ENCODE peak calls at places on chromosome 14, in ten cellular contexts. One of them, this sample, is unnamed.

GRCh38 chr14:95679148-95679547 is 7.1 kb upstream of the TCL1B start:
- DNase-seq in progenitor cell of endocrine pancreas: no peak
- DNase-seq in COR-L47: peak
- DNase-seq in Karpas-422: no peak
- DNase-seq in lower leg skin: peak
- DNase-seq in GM23248: no peak
- DNase-seq in bronchial epithelial cell: peak
- DNase-seq in tibial artery: no peak
- DNase-seq in upper lobe of right lung: no peak
- DNase-seq in H4: no peak
- DNase-seq in this sample: no peak

GRCh38 chr14:52063107-52063506 is 5.8 kb downstream of the NID2 start:
- DNase-seq in progenitor cell of endocrine pancreas: no peak
- DNase-seq in COR-L47: no peak
- DNase-seq in Karpas-422: no peak
- DNase-seq in lower leg skin: no peak
- DNase-seq in GM23248: peak
- DNase-seq in bronchial epithelial cell: no peak
- DNase-seq in tibial artery: no peak
- DNase-seq in upper lobe of right lung: no peak
- DNase-seq in H4: no peak
- DNase-seq in this sample: no peak

GRCh38 chr14:94571950-94572349 is 9.3 kb upstream of the SERPINA5 start:
- DNase-seq in progenitor cell of endocrine pancreas: no peak
- DNase-seq in COR-L47: no peak
- DNase-seq in Karpas-422: no peak
- DNase-seq in lower leg skin: peak
- DNase-seq in GM23248: peak
- DNase-seq in bronchial epithelial cell: peak
- DNase-seq in tibial artery: peak
- DNase-seq in upper lobe of right lung: no peak
- DNase-seq in H4: no peak
- DNase-seq in this sample: no peak

GRCh38 chr14:91977909-91978308 is 30.4 kb upstream of the FBLN5 start:
- DNase-seq in progenitor cell of endocrine pancreas: no peak
- DNase-seq in COR-L47: no peak
- DNase-seq in Karpas-422: no peak
- DNase-seq in lower leg skin: no peak
- DNase-seq in GM23248: peak
- DNase-seq in bronchial epithelial cell: no peak
- DNase-seq in tibial artery: no peak
- DNase-seq in upper lobe of right lung: no peak
- DNase-seq in H4: no peak
- DNase-seq in this sample: no peak

GRCh38 chr14:90503582-90503981 is 106.8 kb downstream of the CALM1 start:
- DNase-seq in progenitor cell of endocrine pancreas: no peak
- DNase-seq in COR-L47: peak
- DNase-seq in Karpas-422: no peak
- DNase-seq in lower leg skin: no peak
- DNase-seq in GM23248: no peak
- DNase-seq in bronchial epithelial cell: no peak
- DNase-seq in tibial artery: no peak
- DNase-seq in upper lobe of right lung: peak
- DNase-seq in H4: no peak
- DNase-seq in this sample: no peak

GRCh38 chr14:58740584-58740983 is 102.8 kb downstream of the DACT1 start:
- DNase-seq in progenitor cell of endocrine pancreas: no peak
- DNase-seq in COR-L47: no peak
- DNase-seq in Karpas-422: no peak
- DNase-seq in lower leg skin: no peak
- DNase-seq in GM23248: no peak
- DNase-seq in bronchial epithelial cell: no peak
- DNase-seq in tibial artery: no peak
- DNase-seq in upper lobe of right lung: no peak
- DNase-seq in H4: no peak
- DNase-seq in this sample: no peak

GRCh38 chr14:92387610-92388009 is 64.6 kb downstream of the SLC24A4 start:
- DNase-seq in progenitor cell of endocrine pancreas: no peak
- DNase-seq in COR-L47: no peak
- DNase-seq in Karpas-422: no peak
- DNase-seq in lower leg skin: no peak
- DNase-seq in GM23248: no peak
- DNase-seq in bronchial epithelial cell: no peak
- DNase-seq in tibial artery: no peak
- DNase-seq in upper lobe of right lung: no peak
- DNase-seq in H4: no peak
- DNase-seq in this sample: no peak

GRCh38 chr14:25868521-25869314 is 729.1 kb downstream of the NOVA1 start:
- DNase-seq in progenitor cell of endocrine pancreas: no peak
- DNase-seq in COR-L47: no peak
- DNase-seq in Karpas-422: no peak
- DNase-seq in lower leg skin: no peak
- DNase-seq in GM23248: no peak
- DNase-seq in bronchial epithelial cell: no peak
- DNase-seq in tibial artery: no peak
- DNase-seq in upper lobe of right lung: no peak
- DNase-seq in H4: no peak
- DNase-seq in this sample: no peak

GRCh38 chr14:99644723-99645544 is at the start of gene HHIPL1:
- DNase-seq in progenitor cell of endocrine pancreas: peak
- DNase-seq in COR-L47: no peak
- DNase-seq in Karpas-422: no peak
- DNase-seq in lower leg skin: no peak
- DNase-seq in GM23248: peak
- DNase-seq in bronchial epithelial cell: no peak
- DNase-seq in tibial artery: no peak
- DNase-seq in upper lobe of right lung: no peak
- DNase-seq in H4: no peak
- DNase-seq in this sample: no peak

GRCh38 chr14:65251213-65251612 is 148.9 kb upstream of the MAX start:
- DNase-seq in progenitor cell of endocrine pancreas: no peak
- DNase-seq in COR-L47: no peak
- DNase-seq in Karpas-422: no peak
- DNase-seq in lower leg skin: peak
- DNase-seq in GM23248: peak
- DNase-seq in bronchial epithelial cell: peak
- DNase-seq in tibial artery: no peak
- DNase-seq in upper lobe of right lung: no peak
- DNase-seq in H4: no peak
- DNase-seq in this sample: peak

GRCh38 chr14:69234106-69234505 is 25.9 kb upstream of the GALNT16 start:
- DNase-seq in progenitor cell of endocrine pancreas: no peak
- DNase-seq in COR-L47: no peak
- DNase-seq in Karpas-422: no peak
- DNase-seq in lower leg skin: no peak
- DNase-seq in GM23248: no peak
- DNase-seq in bronchial epithelial cell: no peak
- DNase-seq in tibial artery: no peak
- DNase-seq in upper lobe of right lung: no peak
- DNase-seq in H4: no peak
- DNase-seq in this sample: no peak

GRCh38 chr14:94122438-94122837 is 7.0 kb downstream of the IFI27L2 start:
- DNase-seq in progenitor cell of endocrine pancreas: no peak
- DNase-seq in COR-L47: no peak
- DNase-seq in Karpas-422: no peak
- DNase-seq in lower leg skin: peak
- DNase-seq in GM23248: no peak
- DNase-seq in bronchial epithelial cell: no peak
- DNase-seq in tibial artery: peak
- DNase-seq in upper lobe of right lung: no peak
- DNase-seq in H4: no peak
- DNase-seq in this sample: no peak

GRCh38 chr14:92253381-92253894 is 69.5 kb upstream of the SLC24A4 start:
- DNase-seq in progenitor cell of endocrine pancreas: no peak
- DNase-seq in COR-L47: no peak
- DNase-seq in Karpas-422: no peak
- DNase-seq in lower leg skin: peak
- DNase-seq in GM23248: no peak
- DNase-seq in bronchial epithelial cell: no peak
- DNase-seq in tibial artery: no peak
- DNase-seq in upper lobe of right lung: no peak
- DNase-seq in H4: no peak
- DNase-seq in this sample: no peak

GRCh38 chr14:92463141-92463540 is 50.4 kb upstream of the RIN3 start:
- DNase-seq in progenitor cell of endocrine pancreas: no peak
- DNase-seq in COR-L47: no peak
- DNase-seq in Karpas-422: no peak
- DNase-seq in lower leg skin: peak
- DNase-seq in GM23248: no peak
- DNase-seq in bronchial epithelial cell: no peak
- DNase-seq in tibial artery: no peak
- DNase-seq in upper lobe of right lung: no peak
- DNase-seq in H4: no peak
- DNase-seq in this sample: no peak

GRCh38 chr14:65281991-65282908 is 130.3 kb upstream of the FUT8 start:
- DNase-seq in progenitor cell of endocrine pancreas: no peak
- DNase-seq in COR-L47: no peak
- DNase-seq in Karpas-422: no peak
- DNase-seq in lower leg skin: no peak
- DNase-seq in GM23248: peak
- DNase-seq in bronchial epithelial cell: no peak
- DNase-seq in tibial artery: no peak
- DNase-seq in upper lobe of right lung: no peak
- DNase-seq in H4: no peak
- DNase-seq in this sample: peak

GRCh38 chr14:60170948-60171347 is 5.8 kb upstream of the DHRS7 start:
- DNase-seq in progenitor cell of endocrine pancreas: no peak
- DNase-seq in COR-L47: no peak
- DNase-seq in Karpas-422: no peak
- DNase-seq in lower leg skin: no peak
- DNase-seq in GM23248: no peak
- DNase-seq in bronchial epithelial cell: no peak
- DNase-seq in tibial artery: no peak
- DNase-seq in upper lobe of right lung: no peak
- DNase-seq in H4: no peak
- DNase-seq in this sample: no peak

GRCh38 chr14:104753528-104754212 is 723 bp downstream of the SIVA1 start:
- DNase-seq in progenitor cell of endocrine pancreas: no peak
- DNase-seq in COR-L47: peak
- DNase-seq in Karpas-422: peak
- DNase-seq in lower leg skin: no peak
- DNase-seq in GM23248: peak
- DNase-seq in bronchial epithelial cell: peak
- DNase-seq in tibial artery: no peak
- DNase-seq in upper lobe of right lung: no peak
- DNase-seq in H4: no peak
- DNase-seq in this sample: no peak

GRCh38 chr14:88326352-88327103 is 3.5 kb upstream of the KCNK10 start:
- DNase-seq in progenitor cell of endocrine pancreas: no peak
- DNase-seq in COR-L47: no peak
- DNase-seq in Karpas-422: no peak
- DNase-seq in lower leg skin: no peak
- DNase-seq in GM23248: no peak
- DNase-seq in bronchial epithelial cell: no peak
- DNase-seq in tibial artery: no peak
- DNase-seq in upper lobe of right lung: no peak
- DNase-seq in H4: no peak
- DNase-seq in this sample: no peak

GRCh38 chr14:22084393-22085281 is 411.0 kb upstream of the OR4E1 start:
- DNase-seq in progenitor cell of endocrine pancreas: no peak
- DNase-seq in COR-L47: peak
- DNase-seq in Karpas-422: peak
- DNase-seq in lower leg skin: no peak
- DNase-seq in GM23248: peak
- DNase-seq in bronchial epithelial cell: peak
- DNase-seq in tibial artery: no peak
- DNase-seq in upper lobe of right lung: no peak
- DNase-seq in H4: peak
- DNase-seq in this sample: peak

GRCh38 chr14:101774814-101775213 is 13.3 kb downstream of the PPP2R5C start:
- DNase-seq in progenitor cell of endocrine pancreas: no peak
- DNase-seq in COR-L47: no peak
- DNase-seq in Karpas-422: peak
- DNase-seq in lower leg skin: no peak
- DNase-seq in GM23248: no peak
- DNase-seq in bronchial epithelial cell: no peak
- DNase-seq in tibial artery: no peak
- DNase-seq in upper lobe of right lung: no peak
- DNase-seq in H4: no peak
- DNase-seq in this sample: no peak

GRCh38 chr14:66087231-66087630 is 398.9 kb upstream of the CCDC196 start:
- DNase-seq in progenitor cell of endocrine pancreas: no peak
- DNase-seq in COR-L47: no peak
- DNase-seq in Karpas-422: no peak
- DNase-seq in lower leg skin: no peak
- DNase-seq in GM23248: peak
- DNase-seq in bronchial epithelial cell: no peak
- DNase-seq in tibial artery: no peak
- DNase-seq in upper lobe of right lung: no peak
- DNase-seq in H4: no peak
- DNase-seq in this sample: peak

GRCh38 chr14:50941151-50941550 is 3.1 kb downstream of the PYGL start:
- DNase-seq in progenitor cell of endocrine pancreas: no peak
- DNase-seq in COR-L47: no peak
- DNase-seq in Karpas-422: no peak
- DNase-seq in lower leg skin: no peak
- DNase-seq in GM23248: peak
- DNase-seq in bronchial epithelial cell: no peak
- DNase-seq in tibial artery: no peak
- DNase-seq in upper lobe of right lung: no peak
- DNase-seq in H4: no peak
- DNase-seq in this sample: no peak

GRCh38 chr14:63717704-63718103 is 10.2 kb downstream of the SGPP1 start:
- DNase-seq in progenitor cell of endocrine pancreas: no peak
- DNase-seq in COR-L47: peak
- DNase-seq in Karpas-422: no peak
- DNase-seq in lower leg skin: no peak
- DNase-seq in GM23248: peak
- DNase-seq in bronchial epithelial cell: peak
- DNase-seq in tibial artery: no peak
- DNase-seq in upper lobe of right lung: no peak
- DNase-seq in H4: peak
- DNase-seq in this sample: peak

GRCh38 chr14:104967414-104968152 is 10.6 kb downstream of the AHNAK2 start:
- DNase-seq in progenitor cell of endocrine pancreas: no peak
- DNase-seq in COR-L47: no peak
- DNase-seq in Karpas-422: peak
- DNase-seq in lower leg skin: peak
- DNase-seq in GM23248: peak
- DNase-seq in bronchial epithelial cell: peak
- DNase-seq in tibial artery: peak
- DNase-seq in upper lobe of right lung: peak
- DNase-seq in H4: no peak
- DNase-seq in this sample: no peak

GRCh38 chr14:21070083-21070609 is at the start of gene ARHGEF40:
- DNase-seq in progenitor cell of endocrine pancreas: peak
- DNase-seq in COR-L47: no peak
- DNase-seq in Karpas-422: peak
- DNase-seq in lower leg skin: peak
- DNase-seq in GM23248: peak
- DNase-seq in bronchial epithelial cell: no peak
- DNase-seq in tibial artery: peak
- DNase-seq in upper lobe of right lung: peak
- DNase-seq in H4: no peak
- DNase-seq in this sample: no peak

GRCh38 chr14:72679106-72679505 is 214.8 kb downstream of the DPF3 start:
- DNase-seq in progenitor cell of endocrine pancreas: no peak
- DNase-seq in COR-L47: peak
- DNase-seq in Karpas-422: no peak
- DNase-seq in lower leg skin: no peak
- DNase-seq in GM23248: peak
- DNase-seq in bronchial epithelial cell: no peak
- DNase-seq in tibial artery: no peak
- DNase-seq in upper lobe of right lung: no peak
- DNase-seq in H4: no peak
- DNase-seq in this sample: no peak

GRCh38 chr14:104600141-104600643 is 4.4 kb downstream of the TMEM179 start:
- DNase-seq in progenitor cell of endocrine pancreas: no peak
- DNase-seq in COR-L47: peak
- DNase-seq in Karpas-422: peak
- DNase-seq in lower leg skin: no peak
- DNase-seq in GM23248: peak
- DNase-seq in bronchial epithelial cell: no peak
- DNase-seq in tibial artery: peak
- DNase-seq in upper lobe of right lung: peak
- DNase-seq in H4: peak
- DNase-seq in this sample: peak

GRCh38 chr14:57865066-57865449 is 834 bp downstream of the SLC35F4 start:
- DNase-seq in progenitor cell of endocrine pancreas: no peak
- DNase-seq in COR-L47: no peak
- DNase-seq in Karpas-422: no peak
- DNase-seq in lower leg skin: no peak
- DNase-seq in GM23248: no peak
- DNase-seq in bronchial epithelial cell: no peak
- DNase-seq in tibial artery: no peak
- DNase-seq in upper lobe of right lung: no peak
- DNase-seq in H4: no peak
- DNase-seq in this sample: no peak